ENCODE peak calls at places on chromosomes 4 and X, in seven cellular contexts. Q is A549, A is testis, S is SK-N-SH, Y is pancreas, F is lung, G is tibial artery. J is an unnamed sample. For H3K4me1, the result is how much of the 10 kb centered on the place peaks cover.

GRCh38 chr4:148341980-148342800 is 100.0 kb downstream of the NR3C2 start:
- DNase-seq in Y (no peak), G (no peak), Q (no peak), F (no peak), A (no peak), S (no peak), J (no peak)

GRCh38 chr4:128484896-128485295 is 197.3 kb upstream of the PGRMC2 start:
- DNase-seq in A (no peak), F (no peak), Q (no peak), Y (no peak), S (no peak), G (no peak), J (no peak)

GRCh38 chr4:89834486-89835209 is 2.3 kb downstream of the SNCA start:
- DNase-seq in F (no peak), G (no peak), Y (no peak), S (no peak), A (no peak), Q (no peak), J (no peak)

GRCh38 chrX:24117288-24117687 is 32.2 kb upstream of the ZFX start:
- DNase-seq in Q (peak), F (no peak), S (no peak), A (peak), G (no peak), Y (no peak), J (no peak)

GRCh38 chr4:136823020-136823419 is 709.3 kb downstream of the PCDH18 start:
- DNase-seq in G (no peak), S (no peak), Q (no peak), F (no peak), A (no peak), Y (peak), J (no peak)

GRCh38 chr4:163164591-163164990 is 2.1 kb downstream of the NAF1 start:
- DNase-seq in S (no peak), Q (no peak), G (no peak), A (no peak), F (no peak), Y (no peak), J (no peak)

GRCh38 chrX:30713061-30713525 is 59.9 kb downstream of the GK start:
- DNase-seq in A (peak), Y (no peak), S (peak), Q (peak), F (peak), G (peak), J (peak)

GRCh38 chrX:9464435-9465371 is at the start of gene TBL1X:
- DNase-seq in Y (peak), F (peak), G (peak), S (peak), A (peak), Q (peak), J (peak)

GRCh38 chr4:10639100-10639499 is 45.5 kb downstream of the CLNK start:
- DNase-seq in Y (no peak), Q (no peak), F (no peak), G (no peak), S (no peak), A (no peak), J (no peak)

GRCh38 chr4:107900508-107900907 is 30.8 kb upstream of the CYP2U1 start:
- DNase-seq in Y (no peak), S (no peak), Q (no peak), G (no peak), A (no peak), F (no peak), J (no peak)

GRCh38 chrX:150478496-150479492 is 89.6 kb upstream of the MTM1 start:
- DNase-seq in Q (no peak), F (no peak), Y (no peak), A (no peak), G (no peak), S (no peak), J (no peak)

GRCh38 chrX:149630681-149631292 is 805 bp downstream of the TMEM185A start:
- DNase-seq in G (no peak), F (no peak), Y (no peak), S (peak), A (peak), Q (peak), J (no peak)

GRCh38 chr4:129323630-129324029 is 227.7 kb downstream of the C4orf33 start:
- DNase-seq in Q (no peak), A (no peak), S (no peak), F (no peak), G (no peak), Y (no peak), J (no peak)

GRCh38 chr4:101643201-101643600 is 147.3 kb upstream of the BANK1 start:
- DNase-seq in S (no peak), Q (no peak), F (no peak), Y (no peak), G (no peak), A (no peak), J (no peak)

GRCh38 chr4:175947117-175947722 is 118.4 kb upstream of the WDR17 start:
- DNase-seq in Q (peak), G (no peak), A (no peak), S (no peak), Y (no peak), F (no peak), J (no peak)

GRCh38 chr4:168484626-168485025 is 4.3 kb upstream of the DDX60L start:
- DNase-seq in A (no peak), F (no peak), Q (no peak), S (no peak), G (no peak), Y (no peak), J (no peak)

GRCh38 chrX:57918750-57919436 is 8.6 kb upstream of the ZXDA start:
- DNase-seq in A (no peak), F (no peak), Y (peak), Q (peak), G (no peak), S (peak), J (no peak)

GRCh38 chrX:29911673-29912072 is 303.7 kb upstream of the MAGEB2 start:
- DNase-seq in Q (peak), Y (no peak), A (no peak), S (no peak), G (no peak), F (no peak), J (no peak)

GRCh38 chr4:32133141-32133540 is 1413.0 kb downstream of the PCDH7 start:
- DNase-seq in F (no peak), Q (no peak), G (no peak), S (no peak), A (no peak), Y (no peak), J (no peak)

GRCh38 chrX:149198980-149199732 is 305.9 kb downstream of the IDS start:
- DNase-seq in A (no peak), G (no peak), Y (no peak), Q (no peak), F (no peak), S (no peak), J (no peak)

GRCh38 chrX:72620550-72621145 is 48.0 kb upstream of the HDAC8 start:
- DNase-seq in A (peak), F (no peak), S (no peak), G (peak), Y (peak), Q (peak), J (no peak)

GRCh38 chrX:103918584-103919335 is 43.7 kb upstream of the TMSB15B start:
- DNase-seq in G (peak), F (peak), S (peak), Y (peak), Q (peak), A (peak), J (peak)

GRCh38 chr4:67721770-67722597 is 21.0 kb upstream of the UBA6 start:
- DNase-seq in Q (peak), F (no peak), Y (no peak), G (no peak), S (no peak), A (no peak), J (no peak)

GRCh38 chr4:23337292-23337691 is 552.6 kb downstream of the PPARGC1A start:
- DNase-seq in G (no peak), Q (no peak), A (no peak), S (no peak), Y (no peak), F (no peak), J (no peak)

GRCh38 chr4:16259531-16260246 is 33.4 kb upstream of the TAPT1 start:
- DNase-seq in G (no peak), Y (no peak), S (no peak), Q (no peak), F (no peak), A (no peak), J (no peak)

GRCh38 chr4:148426643-148427042 is 15.6 kb downstream of the NR3C2 start:
- DNase-seq in G (no peak), A (no peak), F (no peak), Q (no peak), S (no peak), Y (no peak), J (no peak)

GRCh38 chr4:75302648-75303047 is 211.6 kb downstream of the RCHY1 start:
- DNase-seq in Y (no peak), G (no peak), F (no peak), S (no peak), Q (no peak), A (no peak), J (no peak)

GRCh38 chrX:130125090-130125489 is 14.8 kb upstream of the ELF4 start:
- DNase-seq in F (no peak), S (peak), A (no peak), Y (peak), G (peak), Q (no peak), J (peak)

GRCh38 chr4:2274320-2275043 is 12.6 kb upstream of the MXD4 start:
- DNase-seq in Q (no peak), S (peak), G (no peak), Y (peak), A (no peak), F (no peak), J (no peak)

GRCh38 chr4:6695660-6696581 is 2.2 kb downstream of the S100P start:
- DNase-seq in F (peak), A (no peak), G (no peak), Y (peak), S (peak), Q (peak), J (peak)

GRCh38 chr4:150139297-150139696 is 61.1 kb downstream of the DCLK2 start:
- DNase-seq in Y (no peak), Q (no peak), G (no peak), S (no peak), A (no peak), F (no peak), J (no peak)

GRCh38 chr4:92825186-92825715 is 521.5 kb downstream of the GRID2 start:
- DNase-seq in F (no peak), A (no peak), G (no peak), Y (no peak), S (no peak), Q (no peak), J (no peak)

GRCh38 chrX:119755981-119756533 is 2.3 kb upstream of the SOWAHD start:
- DNase-seq in F (no peak), Q (no peak), S (no peak), Y (no peak), G (no peak), A (peak), J (no peak)

GRCh38 chrX:119756926-119757635 is 1.3 kb upstream of the SOWAHD start:
- DNase-seq in A (no peak), S (no peak), Q (no peak), Y (no peak), G (no peak), F (no peak), J (no peak)

GRCh38 chrX:119757979-119758681 is at the start of gene SOWAHD:
- DNase-seq in A (peak), F (no peak), S (peak), Y (peak), Q (peak), G (peak), J (peak)

GRCh38 chrX:119758682-119759332 is 419 bp downstream of the SOWAHD start:
- DNase-seq in F (no peak), A (no peak), G (no peak), Q (no peak), S (peak), Y (no peak), J (peak)

DNA sequence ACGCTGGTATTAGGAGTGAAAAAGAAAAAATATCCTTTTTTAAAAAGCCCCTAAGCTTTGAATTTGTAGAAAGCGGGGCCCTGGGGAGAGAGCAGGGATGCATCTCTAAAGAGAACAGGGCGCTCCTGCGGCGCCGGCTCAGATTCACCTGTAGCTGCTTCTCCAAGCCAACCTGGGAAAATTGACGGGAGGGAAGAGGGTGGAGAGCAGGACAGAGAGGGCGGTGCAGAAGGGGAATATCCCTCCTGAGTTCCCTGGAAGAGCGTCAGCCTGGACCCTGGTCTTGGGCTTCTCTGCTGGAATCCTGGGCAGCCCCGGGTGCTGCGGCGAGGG is 776 bp upstream of the SOWAHD start:
- DNase-seq in Y (no peak), A (no peak), S (no peak), Q (no peak), F (no peak), G (no peak), J (no peak)
- H3K4me1 ChIP-seq in Y (under half), A (under half), S (under half), Q (under half), F (under half), G (under half), J (under half)

GRCh38 chrX:142084611-142085010 is 120.5 kb downstream of the MAGEC2 start:
- DNase-seq in Y (no peak), Q (no peak), G (no peak), S (no peak), F (no peak), A (no peak), J (no peak)

DNA sequence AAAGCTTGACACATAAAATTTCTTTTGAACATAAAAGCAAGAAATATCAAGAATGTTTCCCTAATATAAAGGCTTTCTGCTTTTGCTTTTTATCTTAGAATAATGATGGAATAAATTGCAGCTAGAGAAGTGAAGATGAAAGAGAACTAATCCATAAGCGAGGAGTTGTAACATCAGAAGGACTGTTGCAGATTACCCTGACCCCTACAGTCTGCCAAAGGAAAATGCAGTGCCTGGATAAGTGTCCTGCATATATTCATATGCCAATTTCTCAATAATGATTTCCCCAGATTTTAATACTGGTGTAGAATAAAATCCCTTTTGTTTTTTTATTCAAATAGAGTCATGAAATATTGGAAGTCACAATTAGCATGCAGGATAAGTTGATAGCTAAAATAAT is 115.9 kb downstream of the MAGEC2 start:
- DNase-seq in F (no peak), Y (no peak), Q (peak), G (no peak), S (peak), A (no peak), J (no peak)
- TF ChIP-seq CTCF in F (no peak), Y (no peak), Q (peak), G (peak), S (peak), A (peak), J (no peak)

GRCh38 chr4:83387922-83388676 is 53.5 kb upstream of the HPSE start:
- DNase-seq in Q (peak), S (no peak), A (no peak), F (no peak), Y (no peak), G (no peak), J (no peak)

GRCh38 chr4:83389037-83389755 is 54.5 kb upstream of the HPSE start:
- DNase-seq in A (no peak), F (no peak), S (no peak), Q (no peak), G (no peak), Y (no peak), J (no peak)

GRCh38 chr4:83389756-83390505 is 55.3 kb upstream of the HPSE start:
- DNase-seq in Q (no peak), Y (no peak), F (no peak), G (no peak), A (no peak), S (no peak), J (no peak)

GRCh38 chr4:83390965-83391364 is 56.3 kb upstream of the HPSE start:
- DNase-seq in Q (no peak), G (no peak), S (no peak), A (no peak), F (no peak), Y (no peak), J (no peak)

GRCh38 chr4:83386931-83387897 is 52.6 kb upstream of the HPSE start:
- DNase-seq in Q (no peak), A (no peak), G (no peak), Y (no peak), S (no peak), F (no peak), J (no peak)
- H3K4me3 ChIP-seq in Q (no peak), A (no peak), G (no peak), Y (no peak), S (no peak), F (no peak), J (no peak)

DNA sequence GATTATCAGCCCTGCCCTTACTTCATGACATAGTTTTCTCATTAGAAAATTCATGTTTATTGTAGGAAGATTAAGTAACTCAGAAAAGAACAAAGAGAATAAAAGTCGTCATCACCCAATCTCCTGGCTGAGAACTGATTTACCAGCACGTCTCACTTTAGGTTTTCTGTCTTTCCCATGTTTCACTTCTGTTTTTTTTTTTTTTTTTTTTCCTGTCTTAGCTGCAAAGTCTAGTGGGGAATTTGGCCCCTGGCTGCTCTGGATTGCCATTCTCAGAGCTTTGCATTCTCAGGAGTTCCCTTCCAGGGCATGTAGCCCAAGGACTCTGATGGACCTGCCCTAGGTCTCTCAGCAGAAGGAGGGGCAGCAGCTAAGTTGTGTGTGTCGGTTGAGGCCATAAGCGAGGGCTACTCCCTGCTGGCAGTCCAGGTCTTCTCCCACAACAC is 57.8 kb downstream of the TMEM131L start:
- DNase-seq in A (no peak), G (no peak), Q (no peak), Y (no peak), S (no peak), F (no peak), J (no peak)
- H3K4me1 ChIP-seq in A (under half), G (under half), Q (under half), Y (under half), S (under half), F (under half), J (under half)

GRCh38 chr4:185592845-185593488 is 57.7 kb upstream of the PDLIM3 start:
- DNase-seq in S (no peak), Q (peak), G (no peak), Y (no peak), F (no peak), A (no peak), J (no peak)

GRCh38 chr4:185589067-185589844 is 53.9 kb upstream of the PDLIM3 start:
- DNase-seq in Q (no peak), G (no peak), Y (no peak), A (no peak), F (no peak), S (no peak), J (no peak)

GRCh38 chr4:185592438-185592837 is 57.1 kb upstream of the PDLIM3 start:
- DNase-seq in S (no peak), G (no peak), A (no peak), Q (no peak), F (no peak), Y (no peak), J (no peak)

GRCh38 chr4:185590982-185591381 is 55.7 kb upstream of the PDLIM3 start:
- DNase-seq in F (no peak), A (no peak), Q (no peak), Y (no peak), G (no peak), S (no peak), J (no peak)

GRCh38 chr4:185591679-185592141 is 56.4 kb upstream of the PDLIM3 start:
- DNase-seq in Q (no peak), Y (no peak), F (no peak), A (peak), S (no peak), G (no peak), J (no peak)
- TF ChIP-seq CTCF in Q (no peak), Y (no peak), F (no peak), A (no peak), S (no peak), G (no peak), J (no peak)

DNA sequence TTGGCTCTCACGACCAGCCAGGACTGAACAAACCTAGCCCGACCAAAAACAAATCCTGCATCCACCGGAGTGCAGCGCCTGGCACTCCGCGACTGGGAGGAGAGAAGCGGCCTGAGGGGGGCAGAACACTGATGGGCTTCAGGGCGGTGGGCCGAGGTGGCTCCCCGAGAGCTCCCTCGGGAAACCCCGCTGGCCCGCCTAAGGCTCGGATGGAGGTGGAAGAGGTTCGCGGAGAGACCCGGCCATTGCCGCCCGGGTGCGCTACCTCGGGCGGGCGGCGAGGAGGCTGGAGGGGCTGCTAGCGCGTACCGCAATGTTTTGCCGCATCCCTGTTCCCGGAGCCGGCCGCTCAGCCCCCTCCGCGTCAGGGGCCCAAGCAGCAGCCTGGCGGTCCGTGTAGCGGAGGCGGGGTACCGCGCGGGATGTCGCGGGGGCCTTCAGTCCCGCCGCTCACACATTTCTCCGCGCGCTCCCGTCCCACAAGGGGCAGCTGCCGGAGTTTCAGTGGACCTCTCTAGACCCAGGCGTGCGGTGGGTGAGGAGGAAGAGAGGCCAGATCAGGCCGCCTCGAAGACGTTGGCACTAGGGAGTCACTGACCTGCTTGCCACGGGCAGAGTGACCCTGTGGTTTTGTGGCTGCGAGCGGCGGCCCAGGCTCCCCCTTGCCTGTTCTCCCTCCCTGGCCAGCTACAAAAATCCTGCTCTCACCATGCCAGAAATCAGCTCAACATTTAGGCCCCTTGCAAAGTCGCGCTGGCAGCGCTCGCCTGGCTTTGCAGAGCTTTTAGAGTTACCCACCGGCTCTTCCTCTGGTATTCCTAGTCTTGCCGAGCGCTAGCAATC is 2.1 kb downstream of the SLITRK4 start:
- DNase-seq in Y (peak), A (peak), G (no peak), S (no peak), F (no peak), Q (no peak), J (no peak)
- H3K4me3 ChIP-seq in Y (peak), A (peak), G (peak), S (no peak), F (peak), Q (no peak), J (no peak)

GRCh38 chr4:181254771-181255170 is 988.4 kb upstream of the TENM3 start:
- DNase-seq in Y (no peak), S (no peak), Q (no peak), F (no peak), G (no peak), A (no peak), J (no peak)
- H3K4me1 ChIP-seq in Y (under half), S (under half), Q (under half), F (under half), G (under half), A (under half), J (under half)